ENCODE peak calls at places on chromosomes 13 and 19, in six cellular contexts. G is WTC11, F is HepG2, K is GM12878, P is H1, Z is K562. O is an unnamed sample.

GRCh38 chr19:8569066-8569761 is 8.0 kb downstream of the MYO1F start:
- DNase-seq in G (no peak), F (no peak), K (peak; percentile 63), P (no peak), Z (peak; percentile 80), O (no peak)

GRCh38 chr19:4229179-4229931 is at the start of gene EBI3:
- DNase-seq in G (no peak), F (no peak), K (peak; percentile 88), P (no peak), Z (peak; percentile 77), O (peak; percentile 37)

GRCh38 chr19:688214-688613 is 7.0 kb downstream of the PRSS57 start:
- DNase-seq in G (no peak), F (no peak), K (no peak), P (no peak), Z (no peak), O (no peak)

GRCh38 chr19:56299688-56300087 is 15.0 kb downstream of the ZSCAN5A start:
- DNase-seq in G (no peak), F (no peak), K (no peak), P (no peak), Z (no peak), O (no peak)

GRCh38 chr13:77584111-77584510 is 48.6 kb downstream of the SCEL start:
- DNase-seq in G (no peak), F (no peak), K (no peak), P (no peak), Z (no peak), O (no peak)

GRCh38 chr13:46698910-46699460 is 98.0 kb downstream of the ESD start:
- DNase-seq in G (no peak), F (no peak), K (no peak), P (no peak), Z (no peak), O (no peak)

GRCh38 chr19:9622531-9622930 is 1.5 kb upstream of the ZNF561 start:
- DNase-seq in G (no peak), F (no peak), K (no peak), P (no peak), Z (no peak), O (no peak)

GRCh38 chr13:32824671-32825070 is 191.6 kb upstream of the KL start:
- DNase-seq in G (no peak), F (no peak), K (no peak), P (no peak), Z (no peak), O (peak; percentile 70)

GRCh38 chr19:1129535-1129934 is 25.7 kb downstream of the GPX4 start:
- DNase-seq in G (no peak), F (no peak), K (no peak), P (no peak), Z (no peak), O (no peak)

GRCh38 chr13:113820813-113821651 is 42.8 kb downstream of the GAS6 start:
- DNase-seq in G (no peak), F (no peak), K (no peak), P (no peak), Z (peak; percentile 43), O (no peak)

GRCh38 chr19:10353793-10354391 is 14.5 kb upstream of the ICAM3 start:
- DNase-seq in G (peak; percentile 100), F (no peak), K (no peak), P (peak; percentile 99), Z (peak; percentile 78), O (peak; percentile 100)

GRCh38 chr13:27923794-27924528 is 4.2 kb downstream of the PDX1 start:
- DNase-seq in G (peak; percentile 50), F (no peak), K (no peak), P (peak; percentile 62), Z (no peak), O (peak; percentile 58)

GRCh38 chr13:35697281-35697680 is 220.8 kb upstream of the MAB21L1 start:
- DNase-seq in G (no peak), F (no peak), K (no peak), P (no peak), Z (no peak), O (peak; percentile 27)

GRCh38 chr13:33610471-33611015 is 207.4 kb upstream of the RFC3 start:
- DNase-seq in G (peak; percentile 44), F (peak; percentile 95), K (no peak), P (peak; percentile 56), Z (no peak), O (peak; percentile 60)

GRCh38 chr19:7533925-7534480 is 1.5 kb upstream of the PNPLA6 start:
- DNase-seq in G (peak; percentile 83), F (peak; percentile 67), K (peak; percentile 37), P (peak; percentile 80), Z (peak; percentile 84), O (peak; percentile 94)

GRCh38 chr19:40236366-40236765 is 9.9 kb upstream of the CCNP start:
- DNase-seq in G (no peak), F (no peak), K (no peak), P (no peak), Z (no peak), O (no peak)

GRCh38 chr19:45424191-45425058 is 708 bp upstream of the ERCC1 start:
- DNase-seq in G (peak; percentile 60), F (peak; percentile 86), K (no peak), P (peak; percentile 76), Z (peak; percentile 69), O (peak; percentile 82)

GRCh38 chr19:8695911-8696310 is 2.7 kb downstream of the ACTL9 start:
- DNase-seq in G (no peak), F (no peak), K (no peak), P (no peak), Z (no peak), O (no peak)

GRCh38 chr19:37977992-37978391 is 71.0 kb downstream of the SIPA1L3 start:
- DNase-seq in G (no peak), F (no peak), K (no peak), P (no peak), Z (no peak), O (no peak)

GRCh38 chr19:56955637-56956216 is 115.2 kb upstream of the PEG3 start:
- DNase-seq in G (no peak), F (peak; percentile 97), K (no peak), P (no peak), Z (no peak), O (no peak)

GRCh38 chr19:10009269-10009665 is 1.0 kb downstream of the COL5A3 start:
- DNase-seq in G (peak; percentile 79), F (no peak), K (no peak), P (peak; percentile 88), Z (peak; percentile 95), O (peak; percentile 87)

GRCh38 chr19:44869728-44870470 is 21.2 kb upstream of the TOMM40 start:
- DNase-seq in G (no peak), F (no peak), K (no peak), P (no peak), Z (peak; percentile 7), O (no peak)

GRCh38 chr19:53455828-53456227 is 11.7 kb upstream of the ZNF813 start:
- DNase-seq in G (no peak), F (no peak), K (no peak), P (no peak), Z (no peak), O (no peak)

GRCh38 chr19:8702350-8702749 is 3.8 kb upstream of the ACTL9 start:
- DNase-seq in G (no peak), F (no peak), K (no peak), P (no peak), Z (no peak), O (no peak)

GRCh38 chr13:95660981-95661581 is 15.9 kb upstream of the DNAJC3 start:
- DNase-seq in G (no peak), F (peak; percentile 51), K (no peak), P (no peak), Z (peak; percentile 12), O (peak; percentile 74)
- TF ChIP-seq CREB1 in G (no peak), F (no peak), K (no peak), P (no peak), Z (no peak), O (no peak)

GRCh38 chr13:21435231-21435630 is 23.9 kb downstream of the ZDHHC20 start:
- DNase-seq in G (no peak), F (no peak), K (no peak), P (no peak), Z (no peak), O (no peak)

GRCh38 chr13:21436582-21436981 is 22.5 kb downstream of the ZDHHC20 start:
- DNase-seq in G (no peak), F (no peak), K (no peak), P (no peak), Z (no peak), O (no peak)

GRCh38 chr13:21434588-21434987 is 24.5 kb downstream of the ZDHHC20 start:
- DNase-seq in G (no peak), F (no peak), K (no peak), P (no peak), Z (no peak), O (no peak)

GRCh38 chr13:21435710-21436151 is 23.4 kb downstream of the ZDHHC20 start:
- DNase-seq in G (no peak), F (peak; percentile 71), K (peak; percentile 63), P (no peak), Z (peak; percentile 44), O (no peak)
- TF ChIP-seq CREB1 in G (no peak), F (no peak), K (no peak), P (no peak), Z (no peak), O (no peak)

DNA sequence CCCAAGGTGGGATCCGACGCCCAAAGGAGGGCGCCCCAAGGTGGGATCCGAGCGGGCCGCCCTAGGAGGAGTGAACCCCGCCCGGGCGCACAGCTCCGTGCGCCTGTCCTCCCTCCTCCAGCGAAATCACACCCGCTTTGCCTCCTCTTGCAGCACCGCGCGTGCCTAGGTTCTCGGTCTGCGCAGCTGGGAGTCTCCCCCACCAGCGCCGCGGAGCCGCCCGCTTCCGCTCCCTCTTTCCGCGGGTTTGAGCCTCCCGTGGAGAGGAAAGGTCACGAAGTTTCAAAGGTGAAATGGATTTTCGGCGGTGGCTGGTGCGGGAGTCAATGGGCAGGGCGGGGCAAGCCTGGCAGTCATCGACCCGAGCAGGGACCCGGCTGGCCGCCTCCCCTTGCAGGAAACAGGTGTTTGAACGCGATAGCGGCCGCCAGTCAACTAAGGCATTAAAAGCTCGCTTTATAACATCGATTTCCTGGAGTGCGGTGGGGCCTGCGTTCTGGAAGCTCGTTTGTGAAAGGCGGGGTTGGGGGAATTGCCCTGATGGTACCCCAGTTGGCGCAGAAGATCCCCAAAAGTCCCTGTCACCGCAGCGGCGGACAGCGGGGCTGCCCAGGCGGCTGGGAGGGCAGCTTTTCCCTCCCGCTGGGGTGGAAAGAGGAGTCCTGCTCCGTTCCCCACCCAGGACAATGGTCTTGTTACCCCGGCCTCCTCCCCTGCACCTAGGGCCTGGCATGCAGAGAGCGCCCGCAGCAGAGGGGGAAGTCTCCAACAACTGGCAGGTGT is 9.0 kb upstream of the SOX1 start:
- DNase-seq in G (peak; percentile 50), F (no peak), K (no peak), P (peak; percentile 61), Z (peak; percentile 42), O (peak; percentile 56)
- TF ChIP-seq CREB1 in G (no peak), F (no peak), K (no peak), P (no peak), Z (no peak), O (no peak)

GRCh38 chr13:75329723-75330122 is 152.2 kb downstream of the TBC1D4 start:
- DNase-seq in G (no peak), F (peak; percentile 70), K (no peak), P (no peak), Z (no peak), O (no peak)

GRCh38 chr13:75329097-75329496 is 152.9 kb downstream of the TBC1D4 start:
- DNase-seq in G (no peak), F (no peak), K (no peak), P (no peak), Z (no peak), O (no peak)

GRCh38 chr13:75324413-75324940 is 157.5 kb downstream of the TBC1D4 start:
- DNase-seq in G (no peak), F (no peak), K (no peak), P (no peak), Z (no peak), O (no peak)

GRCh38 chr13:75327132-75327505 is 154.8 kb downstream of the TBC1D4 start:
- DNase-seq in G (no peak), F (no peak), K (no peak), P (no peak), Z (no peak), O (no peak)

GRCh38 chr13:75326173-75327131 is 155.5 kb downstream of the TBC1D4 start:
- DNase-seq in G (no peak), F (no peak), K (no peak), P (no peak), Z (peak; percentile 33), O (no peak)
- TF ChIP-seq CREB1 in G (no peak), F (no peak), K (peak; percentile 63), P (no peak), Z (no peak), O (no peak)

O was measured in GM23338.